ENCODE peak calls at places on chromosomes 6 and 20, in seven cellular contexts. R is NCI-H524 treated with DMSO at 0.1 percent for 48 hours, G is SW480, Q is G401, F is germinal center, Z is AG04450, I is GM10248. C is an unnamed sample.

GRCh38 chr20:57005146-57005933 is 261.1 kb downstream of the BMP7 start:
- DNase-seq in R (no peak), G (no peak), Q (no peak), F (no peak), Z (no peak), I (no peak), C (no peak)

GRCh38 chr20:33894798-33895197 is 83.7 kb downstream of the CHMP4B start:
- DNase-seq in R (no peak), G (no peak), Q (no peak), F (no peak), Z (no peak), I (no peak), C (no peak)

GRCh38 chr6:38750968-38751615 is 36.0 kb downstream of the DNAH8 start:
- DNase-seq in R (no peak), G (no peak), Q (no peak), F (no peak), Z (no peak), I (no peak), C (no peak)

GRCh38 chr6:41942045-41942851 is 640 bp upstream of the CCND3 start:
- DNase-seq in R (no peak), G (no peak), Q (no peak), F (no peak), Z (peak; percentile 50), I (no peak), C (no peak)

GRCh38 chr6:121612916-121613315 is 177.5 kb downstream of the GJA1 start:
- DNase-seq in R (no peak), G (no peak), Q (no peak), F (no peak), Z (no peak), I (no peak), C (no peak)

GRCh38 chr6:20969551-20969950 is 435.3 kb downstream of the CDKAL1 start:
- DNase-seq in R (no peak), G (no peak), Q (no peak), F (no peak), Z (no peak), I (no peak), C (no peak)

GRCh38 chr6:86706449-86706848 is 230.9 kb upstream of the HTR1E start:
- DNase-seq in R (no peak), G (no peak), Q (no peak), F (no peak), Z (no peak), I (no peak), C (no peak)

GRCh38 chr6:144263786-144264185 is 21.3 kb upstream of the UTRN start:
- DNase-seq in R (no peak), G (no peak), Q (no peak), F (no peak), Z (no peak), I (no peak), C (no peak)

GRCh38 chr20:63074631-63075030 is 67.9 kb upstream of the BHLHE23 start:
- DNase-seq in R (no peak), G (no peak), Q (no peak), F (no peak), Z (no peak), I (no peak), C (no peak)

GRCh38 chr20:49674383-49675352 is 39.0 kb downstream of the B4GALT5 start:
- DNase-seq in R (no peak), G (peak; percentile 99), Q (no peak), F (no peak), Z (no peak), I (no peak), C (no peak)

GRCh38 chr6:37314803-37315515 is 38.8 kb upstream of the RNF8 start:
- DNase-seq in R (peak; percentile 28), G (peak; percentile 9), Q (no peak), F (peak; percentile 38), Z (no peak), I (peak; percentile 62), C (no peak)

GRCh38 chr6:82702574-82702973 is 339.0 kb downstream of the TPBG start:
- DNase-seq in R (no peak), G (no peak), Q (no peak), F (no peak), Z (no peak), I (no peak), C (no peak)

GRCh38 chr6:156780962-156781705 is 4.0 kb downstream of the ARID1B start:
- DNase-seq in R (no peak), G (no peak), Q (no peak), F (no peak), Z (no peak), I (no peak), C (no peak)

GRCh38 chr6:13431861-13432465 is 55.4 kb downstream of the GFOD1 start:
- DNase-seq in R (no peak), G (no peak), Q (no peak), F (peak; percentile 34), Z (no peak), I (peak; percentile 43), C (no peak)

GRCh38 chr20:50746138-50746940 is 15.0 kb downstream of the PARD6B start:
- DNase-seq in R (no peak), G (peak; percentile 88), Q (no peak), F (no peak), Z (no peak), I (no peak), C (no peak)

GRCh38 chr20:4812216-4812615 is 90.5 kb downstream of the PRND start:
- DNase-seq in R (no peak), G (no peak), Q (no peak), F (peak; percentile 49), Z (no peak), I (no peak), C (no peak)

GRCh38 chr6:64860203-64860602 is 846.8 kb downstream of the EYS start:
- DNase-seq in R (no peak), G (no peak), Q (no peak), F (no peak), Z (no peak), I (no peak), C (no peak)

GRCh38 chr6:1390071-1390804 is 862 bp downstream of the FOXF2 start:
- DNase-seq in R (no peak), G (no peak), Q (peak; percentile 26), F (no peak), Z (no peak), I (no peak), C (no peak)

GRCh38 chr6:148745926-148746325 is 904 bp upstream of the UST start:
- DNase-seq in R (no peak), G (peak; percentile 22), Q (peak; percentile 26), F (no peak), Z (no peak), I (no peak), C (no peak)

GRCh38 chr6:31541059-31541657 is 645 bp downstream of the DDX39B start:
- DNase-seq in R (no peak), G (peak; percentile 32), Q (peak; percentile 32), F (peak; percentile 45), Z (no peak), I (peak; percentile 41), C (no peak)

GRCh38 chr6:148532698-148533097 is 190.1 kb downstream of the SASH1 start:
- DNase-seq in R (no peak), G (no peak), Q (no peak), F (no peak), Z (no peak), I (no peak), C (no peak)

GRCh38 chr6:168570211-168570610 is 129.2 kb downstream of the SMOC2 start:
- DNase-seq in R (no peak), G (no peak), Q (no peak), F (no peak), Z (no peak), I (no peak), C (no peak)

GRCh38 chr20:61437280-61438206 is 185.5 kb downstream of the CDH4 start:
- DNase-seq in R (no peak), G (no peak), Q (peak; percentile 8), F (no peak), Z (peak; percentile 30), I (no peak), C (no peak)

GRCh38 chr20:58054744-58055373 is 173.6 kb downstream of the ANKRD60 start:
- DNase-seq in R (no peak), G (no peak), Q (no peak), F (no peak), Z (no peak), I (no peak), C (no peak)

GRCh38 chr6:166307981-166308768 is at the start of gene PRR18:
- DNase-seq in R (no peak), G (peak; percentile 42), Q (no peak), F (peak; percentile 34), Z (no peak), I (peak; percentile 39), C (no peak)

GRCh38 chr20:20450461-20451027 is 82.6 kb downstream of the INSM1 start:
- DNase-seq in R (no peak), G (no peak), Q (peak; percentile 97), F (no peak), Z (no peak), I (no peak), C (no peak)

GRCh38 chr6:77368660-77369313 is 94.5 kb downstream of the HTR1B start:
- DNase-seq in R (no peak), G (no peak), Q (no peak), F (no peak), Z (no peak), I (no peak), C (no peak)

GRCh38 chr6:138307352-138307751 is 70.4 kb upstream of the SMIM28 start:
- DNase-seq in R (no peak), G (no peak), Q (peak; percentile 81), F (no peak), Z (no peak), I (no peak), C (no peak)

GRCh38 chr20:49984426-49985153 is 1.8 kb downstream of the SNAI1 start:
- DNase-seq in R (no peak), G (no peak), Q (no peak), F (no peak), Z (no peak), I (no peak), C (no peak)

GRCh38 chr6:26332843-26333242 is 32.2 kb upstream of the BTN3A2 start:
- DNase-seq in R (no peak), G (no peak), Q (no peak), F (no peak), Z (no peak), I (no peak), C (no peak)

GRCh38 chr6:41201784-41202181 is 834 bp upstream of the TREML2 start:
- DNase-seq in R (no peak), G (no peak), Q (no peak), F (no peak), Z (no peak), I (no peak), C (no peak)

GRCh38 chr6:55445648-55446204 is 118.5 kb downstream of the GFRAL start:
- DNase-seq in R (no peak), G (peak; percentile 11), Q (peak; percentile 44), F (no peak), Z (no peak), I (peak; percentile 4), C (no peak)

GRCh38 chr20:42419814-42420532 is 769.7 kb downstream of the PTPRT start:
- DNase-seq in R (no peak), G (no peak), Q (no peak), F (no peak), Z (no peak), I (no peak), C (no peak)

C was measured in GM12864.